ENCODE peak calls at places on chromosomes 6 and 20, in four cellular contexts. Z is HL-60, C is GM12878, E is K562. O is an unnamed sample.

GRCh38 chr6:113936093-113936934 is 34.6 kb downstream of the HDAC2 start:
- DNase-seq in E (peak), C (peak), Z (peak), O (no peak)

GRCh38 chr6:36953931-36954261 is 642 bp upstream of the PI16 start:
- DNase-seq in Z (no peak), C (no peak), E (no peak), O (no peak)

GRCh38 chr6:158737710-158738615 is 81.2 kb downstream of the EZR start:
- DNase-seq in C (no peak), E (no peak), Z (peak), O (no peak)

GRCh38 chr20:31711416-31712111 is 11.1 kb downstream of the BCL2L1 start:
- DNase-seq in E (no peak), Z (no peak), C (no peak), O (no peak)

GRCh38 chr20:30892704-30893345 is 364.6 kb upstream of the DEFB115 start:
- DNase-seq in C (no peak), E (no peak), Z (no peak), O (no peak)

GRCh38 chr6:142867988-142868818 is 76.8 kb downstream of the HIVEP2 start:
- DNase-seq in C (no peak), E (no peak), Z (peak), O (no peak)

GRCh38 chr6:80438728-80439127 is 332.3 kb downstream of the BCKDHB start:
- DNase-seq in Z (no peak), E (no peak), C (no peak), O (no peak)

GRCh38 chr6:92756912-92757311 is 662.4 kb downstream of the EPHA7 start:
- DNase-seq in E (no peak), Z (no peak), C (no peak), O (no peak)

GRCh38 chr6:4941782-4942672 is 61.8 kb downstream of the RPP40 start:
- DNase-seq in E (peak), C (peak), Z (peak), O (no peak)

GRCh38 chr6:154958469-154958868 is 36.6 kb upstream of the TIAM2 start:
- DNase-seq in E (no peak), Z (no peak), C (no peak), O (no peak)

DNA sequence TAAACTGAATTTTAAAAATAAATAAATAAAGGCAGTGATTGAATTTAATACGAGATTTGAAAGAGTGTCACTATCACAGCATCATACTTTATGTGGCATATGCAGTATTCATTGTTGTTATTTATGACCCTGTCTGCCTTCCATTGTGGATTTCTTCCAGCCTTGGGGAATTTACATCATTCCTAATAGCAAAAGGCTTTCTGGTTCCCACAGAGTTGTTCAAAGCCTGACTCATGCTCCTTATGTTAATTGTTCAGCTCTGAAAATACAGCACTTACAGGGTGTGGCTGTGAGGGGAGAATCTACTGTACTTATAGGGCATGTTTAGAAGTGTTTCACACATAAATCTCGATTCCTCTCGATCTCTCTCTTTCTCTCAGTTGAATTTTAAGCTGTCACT is 54.4 kb downstream of the JAG1 start:
- DNase-seq in C (no peak), Z (no peak), E (no peak), O (no peak)
- TF ChIP-seq SPI1 in C (no peak), Z (no peak), E (no peak), O (no peak)

GRCh38 chr6:21769405-21769851 is 175.9 kb downstream of the SOX4 start:
- DNase-seq in Z (no peak), E (no peak), C (no peak), O (no peak)
- TF ChIP-seq SPI1 in Z (no peak), E (no peak), C (no peak), O (no peak)

DNA sequence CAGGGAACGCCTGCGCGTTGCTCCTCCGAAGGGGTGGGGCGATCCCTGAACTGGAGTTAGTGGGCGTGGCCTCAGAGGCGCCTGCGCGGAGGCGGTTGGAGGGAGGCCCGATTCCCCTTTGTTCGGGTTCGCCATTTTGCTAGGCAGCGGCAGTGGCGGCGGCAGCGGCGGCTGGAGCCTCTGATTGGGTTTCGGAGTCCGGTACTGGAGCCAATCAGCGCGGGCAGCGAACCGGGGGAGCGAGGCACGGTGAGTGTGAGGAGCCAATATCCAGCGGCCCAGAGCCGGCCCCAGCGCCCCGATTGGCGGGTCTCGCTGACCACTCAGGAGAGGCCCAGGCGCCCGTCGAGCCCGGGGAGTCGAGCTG is at the start of gene NFYA:
- DNase-seq in E (peak), Z (no peak), C (no peak), O (peak)
- TF ChIP-seq SPI1 in E (no peak), Z (no peak), C (no peak), O (no peak)

DNA sequence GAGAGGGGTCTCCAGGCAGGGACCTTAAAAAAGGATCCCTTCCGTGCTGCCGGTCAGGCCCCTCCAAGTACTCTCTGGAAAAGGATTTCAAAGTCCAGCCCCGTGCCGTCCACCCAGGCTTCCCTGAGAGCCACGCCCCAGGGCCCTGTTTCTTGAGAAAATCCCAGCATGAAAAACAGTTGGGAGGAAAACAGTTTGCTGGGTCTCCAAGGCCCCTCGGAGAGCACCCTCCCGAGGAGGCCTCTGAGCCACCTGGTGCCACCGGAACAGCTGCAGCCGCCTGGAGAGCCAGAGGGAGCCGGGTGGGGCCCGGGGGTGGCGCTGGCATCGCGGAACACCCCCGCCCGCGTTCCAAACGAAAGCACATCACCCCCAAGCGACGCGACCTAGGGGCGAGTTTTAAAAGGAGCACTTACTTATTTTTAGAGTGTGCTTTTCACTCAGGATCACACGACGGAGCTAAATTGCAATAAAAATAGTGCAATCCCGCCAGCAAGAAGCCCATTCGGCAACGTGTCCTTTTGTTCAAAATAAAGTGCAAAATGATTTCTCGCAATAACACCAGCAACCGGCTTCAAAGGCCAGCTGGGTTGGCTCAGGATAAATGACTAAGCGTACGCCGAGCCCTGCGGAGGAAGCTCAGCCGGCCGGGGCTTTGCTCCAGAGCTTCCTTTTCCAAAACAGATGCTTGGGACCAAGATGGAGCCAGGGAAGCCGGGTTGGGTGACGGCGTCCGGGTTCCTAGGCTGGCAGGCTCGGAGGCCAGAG is 64.2 kb downstream of the YTHDF1 start:
- DNase-seq in Z (no peak), E (no peak), C (no peak), O (no peak)
- TF ChIP-seq SPI1 in Z (no peak), E (no peak), C (no peak), O (no peak)

DNA sequence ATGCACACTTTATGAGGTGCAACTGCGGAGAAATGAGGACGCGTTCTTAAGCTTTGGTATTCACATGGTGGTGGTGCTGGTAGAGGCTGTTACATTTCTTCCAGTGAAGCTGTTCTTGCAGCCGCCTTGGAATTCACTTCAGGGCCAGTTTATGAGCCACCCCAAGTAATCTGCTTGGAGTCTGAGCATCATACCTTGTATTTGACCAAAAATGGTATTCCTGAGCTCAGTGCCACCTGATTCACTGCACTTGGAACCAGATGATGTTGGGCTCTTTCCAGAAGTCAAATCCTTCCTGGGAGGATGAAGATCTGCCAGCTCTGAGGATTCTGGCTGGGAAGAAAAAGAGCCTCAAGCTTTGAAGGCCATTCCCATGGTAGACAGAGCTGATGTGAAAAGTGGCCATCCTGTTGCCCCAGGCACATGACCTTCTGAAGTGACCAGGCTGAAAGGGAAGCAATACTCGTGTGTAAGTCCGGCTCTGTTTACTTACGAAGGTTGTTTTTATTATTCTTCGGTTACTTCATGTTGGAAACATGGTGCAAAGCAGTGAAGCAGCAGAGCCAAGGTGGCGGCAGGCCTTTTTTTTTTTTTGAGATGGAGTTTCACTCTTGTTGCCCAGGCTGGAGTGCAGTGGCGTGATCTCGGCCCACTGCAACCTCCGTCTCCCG is 7.7 kb downstream of the MANBAL start:
- DNase-seq in C (no peak), E (no peak), Z (no peak), O (no peak)
- TF ChIP-seq SPI1 in C (no peak), E (no peak), Z (no peak), O (no peak)

GRCh38 chr6:128632131-128632530 is 111.7 kb upstream of the PTPRK start:
- DNase-seq in E (no peak), Z (no peak), C (no peak), O (no peak)
- TF ChIP-seq SPI1 in E (no peak), Z (no peak), C (no peak), O (no peak)

GRCh38 chr6:44108471-44108870 is 18.8 kb downstream of the MRPL14 start:
- DNase-seq in C (no peak), E (no peak), Z (no peak), O (no peak)

GRCh38 chr6:44107017-44107416 is 20.2 kb downstream of the MRPL14 start:
- DNase-seq in C (no peak), E (no peak), Z (no peak), O (no peak)

GRCh38 chr6:44105146-44105545 is 22.1 kb downstream of the MRPL14 start:
- DNase-seq in C (no peak), Z (no peak), E (no peak), O (no peak)

GRCh38 chr6:44104661-44105060 is 22.6 kb downstream of the MRPL14 start:
- DNase-seq in Z (no peak), E (no peak), C (no peak), O (no peak)

GRCh38 chr6:44105993-44106740 is 21.1 kb downstream of the MRPL14 start:
- DNase-seq in E (no peak), C (no peak), Z (no peak), O (no peak)
- TF ChIP-seq SPI1 in E (no peak), C (no peak), Z (no peak), O (no peak)

GRCh38 chr20:9616455-9616805 is 102.0 kb downstream of the LAMP5 start:
- DNase-seq in E (no peak), C (no peak), Z (no peak), O (no peak)

GRCh38 chr20:9617062-9617461 is 102.7 kb downstream of the LAMP5 start:
- DNase-seq in Z (peak), E (peak), C (no peak), O (no peak)

GRCh38 chr20:9615118-9615517 is 100.7 kb downstream of the LAMP5 start:
- DNase-seq in C (no peak), E (no peak), Z (no peak), O (no peak)

GRCh38 chr20:9617940-9618339 is 103.5 kb downstream of the LAMP5 start:
- DNase-seq in E (no peak), C (no peak), Z (no peak), O (no peak)

GRCh38 chr20:9615766-9616454 is 101.5 kb downstream of the LAMP5 start:
- DNase-seq in C (peak), E (no peak), Z (peak), O (peak)
- TF ChIP-seq SPI1 in C (peak), E (no peak), Z (peak), O (peak)

GRCh38 chr20:50982372-50982771 is 23.8 kb downstream of the MOCS3 start:
- DNase-seq in C (no peak), Z (no peak), E (no peak), O (no peak)

GRCh38 chr20:50981714-50982048 is 23.1 kb downstream of the MOCS3 start:
- DNase-seq in C (no peak), E (no peak), Z (no peak), O (no peak)

GRCh38 chr20:50980851-50981713 is 22.5 kb downstream of the MOCS3 start:
- DNase-seq in C (peak), E (peak), Z (peak), O (peak)

GRCh38 chr20:50977066-50978045 is 18.7 kb downstream of the MOCS3 start:
- DNase-seq in C (no peak), Z (no peak), E (no peak), O (no peak)

GRCh38 chr20:50980071-50980681 is 21.6 kb downstream of the MOCS3 start:
- DNase-seq in C (no peak), E (no peak), Z (peak), O (no peak)
- TF ChIP-seq SPI1 in C (no peak), E (no peak), Z (no peak), O (no peak)

O was measured in GM12891.